ENCODE peak calls at places on chromosomes 16 and 17, in eight cellular contexts. One of them, this sample, is unnamed.

GRCh38 chr16:12609937-12610699 is 193.6 kb downstream of the CPPED1 start:
- DNase-seq in uterus: no peak
- DNase-seq in brain microvascular endothelial cell: peak
- DNase-seq in lower leg skin: no peak
- DNase-seq in fibroblast of lung: no peak
- DNase-seq in neural progenitor cell: no peak
- DNase-seq in GM12865: no peak
- DNase-seq in heart left ventricle: no peak
- DNase-seq in this sample: no peak

GRCh38 chr17:56717471-56717870 is 116.2 kb downstream of the C17orf67 start:
- DNase-seq in brain microvascular endothelial cell: no peak
- DNase-seq in uterus: no peak
- DNase-seq in GM12865: no peak
- DNase-seq in heart left ventricle: no peak
- DNase-seq in lower leg skin: no peak
- DNase-seq in neural progenitor cell: no peak
- DNase-seq in fibroblast of lung: no peak
- DNase-seq in this sample: no peak

GRCh38 chr16:19020689-19021088 is 37.0 kb downstream of the TMC7 start:
- DNase-seq in lower leg skin: no peak
- DNase-seq in heart left ventricle: no peak
- DNase-seq in neural progenitor cell: no peak
- DNase-seq in brain microvascular endothelial cell: no peak
- DNase-seq in fibroblast of lung: no peak
- DNase-seq in GM12865: no peak
- DNase-seq in uterus: no peak
- DNase-seq in this sample: no peak

GRCh38 chr16:10539256-10539655 is 41.1 kb downstream of the EMP2 start:
- DNase-seq in GM12865: no peak
- DNase-seq in neural progenitor cell: no peak
- DNase-seq in fibroblast of lung: no peak
- DNase-seq in lower leg skin: no peak
- DNase-seq in heart left ventricle: no peak
- DNase-seq in uterus: no peak
- DNase-seq in brain microvascular endothelial cell: no peak
- DNase-seq in this sample: no peak

GRCh38 chr16:70437017-70437581 is 1.8 kb downstream of the ST3GAL2 start:
- DNase-seq in lower leg skin: no peak
- DNase-seq in brain microvascular endothelial cell: peak
- DNase-seq in heart left ventricle: no peak
- DNase-seq in neural progenitor cell: peak
- DNase-seq in uterus: peak
- DNase-seq in GM12865: peak
- DNase-seq in fibroblast of lung: peak
- DNase-seq in this sample: peak

GRCh38 chr17:40312893-40313659 is 4.1 kb downstream of the RARA start:
- DNase-seq in lower leg skin: peak
- DNase-seq in fibroblast of lung: no peak
- DNase-seq in GM12865: no peak
- DNase-seq in neural progenitor cell: no peak
- DNase-seq in heart left ventricle: no peak
- DNase-seq in uterus: no peak
- DNase-seq in brain microvascular endothelial cell: no peak
- DNase-seq in this sample: no peak

GRCh38 chr17:16433514-16433913 is 18.1 kb downstream of the TRPV2 start:
- DNase-seq in uterus: no peak
- DNase-seq in fibroblast of lung: no peak
- DNase-seq in neural progenitor cell: no peak
- DNase-seq in heart left ventricle: no peak
- DNase-seq in brain microvascular endothelial cell: no peak
- DNase-seq in lower leg skin: no peak
- DNase-seq in GM12865: no peak
- DNase-seq in this sample: no peak

GRCh38 chr16:85754403-85754802 is 3.5 kb upstream of the C16orf74 start:
- DNase-seq in GM12865: peak
- DNase-seq in fibroblast of lung: no peak
- DNase-seq in heart left ventricle: no peak
- DNase-seq in neural progenitor cell: no peak
- DNase-seq in uterus: no peak
- DNase-seq in lower leg skin: no peak
- DNase-seq in brain microvascular endothelial cell: no peak
- DNase-seq in this sample: no peak

GRCh38 chr16:4266372-4266771 is 6.5 kb downstream of the TFAP4 start:
- DNase-seq in neural progenitor cell: no peak
- DNase-seq in fibroblast of lung: peak
- DNase-seq in GM12865: no peak
- DNase-seq in uterus: no peak
- DNase-seq in brain microvascular endothelial cell: no peak
- DNase-seq in lower leg skin: no peak
- DNase-seq in heart left ventricle: no peak
- DNase-seq in this sample: no peak

GRCh38 chr16:87540072-87540976 is 47.5 kb upstream of the ZCCHC14 start:
- DNase-seq in neural progenitor cell: no peak
- DNase-seq in lower leg skin: no peak
- DNase-seq in brain microvascular endothelial cell: no peak
- DNase-seq in fibroblast of lung: no peak
- DNase-seq in uterus: no peak
- DNase-seq in heart left ventricle: no peak
- DNase-seq in GM12865: no peak
- DNase-seq in this sample: no peak

GRCh38 chr16:87539113-87539512 is 46.3 kb upstream of the ZCCHC14 start:
- DNase-seq in neural progenitor cell: no peak
- DNase-seq in fibroblast of lung: no peak
- DNase-seq in GM12865: no peak
- DNase-seq in brain microvascular endothelial cell: no peak
- DNase-seq in lower leg skin: no peak
- DNase-seq in uterus: no peak
- DNase-seq in heart left ventricle: no peak
- DNase-seq in this sample: no peak

GRCh38 chr16:87542531-87543102 is 49.8 kb upstream of the ZCCHC14 start:
- DNase-seq in fibroblast of lung: no peak
- DNase-seq in brain microvascular endothelial cell: no peak
- DNase-seq in lower leg skin: no peak
- DNase-seq in GM12865: no peak
- DNase-seq in heart left ventricle: no peak
- DNase-seq in uterus: no peak
- DNase-seq in neural progenitor cell: no peak
- DNase-seq in this sample: no peak

GRCh38 chr16:87541882-87542234 is 49.0 kb upstream of the ZCCHC14 start:
- DNase-seq in neural progenitor cell: no peak
- DNase-seq in lower leg skin: no peak
- DNase-seq in fibroblast of lung: no peak
- DNase-seq in heart left ventricle: no peak
- DNase-seq in brain microvascular endothelial cell: peak
- DNase-seq in uterus: no peak
- DNase-seq in GM12865: no peak
- DNase-seq in this sample: no peak

DNA sequence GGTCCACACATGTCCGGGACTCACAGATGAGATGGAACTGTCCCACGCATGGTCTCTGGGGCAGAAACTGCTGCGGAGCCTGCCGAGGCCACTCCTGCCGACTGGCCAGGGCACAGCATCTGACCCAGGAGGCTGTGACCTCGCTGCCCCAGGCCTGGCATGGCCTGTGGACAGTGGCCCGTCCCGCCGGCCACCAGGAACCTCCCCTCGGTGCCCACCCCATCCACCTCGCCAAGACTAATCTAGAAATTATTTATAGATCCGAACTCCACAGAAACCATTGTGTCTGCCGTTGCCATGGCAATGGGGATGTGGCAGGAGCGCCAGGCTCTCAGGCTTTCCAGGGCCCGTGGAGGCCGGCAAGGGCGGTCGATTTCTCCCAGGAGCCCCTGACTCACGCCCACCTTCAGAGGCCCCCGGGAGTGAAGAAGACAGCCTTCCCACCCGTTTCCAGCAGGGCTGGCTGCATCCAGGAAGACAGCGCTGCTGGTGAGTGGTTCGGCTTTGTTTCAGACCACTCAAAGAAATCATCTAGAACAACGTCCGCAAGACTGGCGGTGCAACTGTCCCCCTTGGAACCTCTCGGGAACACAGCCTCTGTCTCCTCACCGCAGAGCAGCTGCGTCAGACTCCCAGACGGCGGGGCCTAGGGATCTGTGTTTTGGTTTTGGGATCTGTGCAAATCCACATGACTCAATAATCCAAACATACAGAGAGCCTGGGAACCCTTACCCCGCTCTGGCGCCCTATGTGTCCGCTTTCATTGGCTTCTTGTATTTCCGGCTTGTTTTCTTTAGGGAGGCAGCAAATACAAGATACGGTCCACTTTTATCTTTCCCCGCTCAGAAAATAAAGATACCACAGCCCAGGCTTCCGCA is 48.4 kb upstream of the ZCCHC14 start:
- DNase-seq in neural progenitor cell: peak
- DNase-seq in lower leg skin: no peak
- DNase-seq in brain microvascular endothelial cell: peak
- DNase-seq in GM12865: no peak
- DNase-seq in heart left ventricle: peak
- DNase-seq in fibroblast of lung: peak
- DNase-seq in uterus: no peak
- DNase-seq in this sample: peak
- H3K4me3 ChIP-seq in neural progenitor cell: no peak
- H3K4me3 ChIP-seq in lower leg skin: no peak
- H3K4me3 ChIP-seq in brain microvascular endothelial cell: peak
- H3K4me3 ChIP-seq in GM12865: no peak
- H3K4me3 ChIP-seq in heart left ventricle: peak
- H3K4me3 ChIP-seq in fibroblast of lung: peak
- H3K4me3 ChIP-seq in uterus: no peak
- H3K4me3 ChIP-seq in this sample: no peak

GRCh38 chr17:65633146-65633881 is 71.9 kb upstream of the AXIN2 start:
- DNase-seq in heart left ventricle: no peak
- DNase-seq in GM12865: no peak
- DNase-seq in lower leg skin: no peak
- DNase-seq in brain microvascular endothelial cell: no peak
- DNase-seq in neural progenitor cell: no peak
- DNase-seq in uterus: no peak
- DNase-seq in fibroblast of lung: no peak
- DNase-seq in this sample: no peak

GRCh38 chr17:65628637-65629036 is 67.2 kb upstream of the AXIN2 start:
- DNase-seq in brain microvascular endothelial cell: no peak
- DNase-seq in uterus: no peak
- DNase-seq in heart left ventricle: no peak
- DNase-seq in lower leg skin: no peak
- DNase-seq in GM12865: no peak
- DNase-seq in neural progenitor cell: no peak
- DNase-seq in fibroblast of lung: no peak
- DNase-seq in this sample: no peak

GRCh38 chr17:65629234-65629690 is 67.8 kb upstream of the AXIN2 start:
- DNase-seq in brain microvascular endothelial cell: no peak
- DNase-seq in GM12865: no peak
- DNase-seq in lower leg skin: peak
- DNase-seq in heart left ventricle: no peak
- DNase-seq in uterus: no peak
- DNase-seq in neural progenitor cell: no peak
- DNase-seq in fibroblast of lung: no peak
- DNase-seq in this sample: no peak

GRCh38 chr17:65627892-65628622 is 66.6 kb upstream of the AXIN2 start:
- DNase-seq in brain microvascular endothelial cell: peak
- DNase-seq in uterus: peak
- DNase-seq in heart left ventricle: no peak
- DNase-seq in lower leg skin: peak
- DNase-seq in fibroblast of lung: peak
- DNase-seq in GM12865: no peak
- DNase-seq in neural progenitor cell: no peak
- DNase-seq in this sample: peak

GRCh38 chr17:65630502-65630901 is 69.1 kb upstream of the AXIN2 start:
- DNase-seq in lower leg skin: peak
- DNase-seq in GM12865: no peak
- DNase-seq in fibroblast of lung: no peak
- DNase-seq in brain microvascular endothelial cell: no peak
- DNase-seq in heart left ventricle: no peak
- DNase-seq in uterus: no peak
- DNase-seq in neural progenitor cell: no peak
- DNase-seq in this sample: no peak
- H3K4me3 ChIP-seq in lower leg skin: no peak
- H3K4me3 ChIP-seq in GM12865: no peak
- H3K4me3 ChIP-seq in fibroblast of lung: no peak
- H3K4me3 ChIP-seq in brain microvascular endothelial cell: no peak
- H3K4me3 ChIP-seq in heart left ventricle: no peak
- H3K4me3 ChIP-seq in uterus: no peak
- H3K4me3 ChIP-seq in neural progenitor cell: no peak
- H3K4me3 ChIP-seq in this sample: no peak

DNA sequence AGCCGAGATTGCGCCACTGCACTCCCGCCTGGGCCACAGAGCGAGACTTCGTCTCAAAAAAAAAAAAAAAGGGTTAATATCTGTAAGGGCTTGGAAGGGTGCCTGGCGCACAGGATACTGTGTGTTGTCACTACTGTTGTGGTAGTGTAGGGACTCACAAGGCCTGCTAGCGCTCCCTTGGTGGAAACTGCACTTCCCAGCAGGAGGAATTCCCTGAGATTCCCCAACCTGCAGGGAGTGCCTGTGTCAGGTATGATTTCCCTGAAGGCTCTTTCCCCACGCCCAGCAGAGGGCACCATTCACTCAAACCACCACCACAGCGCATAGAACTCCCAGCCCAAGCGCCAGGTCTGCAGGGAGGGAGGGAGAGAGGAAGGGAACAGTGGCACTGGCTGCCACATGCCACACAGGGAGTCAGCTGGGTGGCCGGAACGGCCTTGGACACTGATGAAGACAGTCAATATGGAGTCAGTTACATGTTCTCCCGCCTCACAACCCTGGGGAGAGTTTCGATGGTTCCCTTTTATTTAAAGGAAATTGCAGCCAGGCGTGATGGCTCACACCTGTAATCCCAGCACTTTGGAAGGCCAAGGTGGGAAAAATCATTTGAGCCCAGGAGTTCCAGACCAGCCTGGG is 32.7 kb upstream of the CDH1 start:
- DNase-seq in brain microvascular endothelial cell: peak
- DNase-seq in neural progenitor cell: peak
- DNase-seq in uterus: peak
- DNase-seq in fibroblast of lung: peak
- DNase-seq in heart left ventricle: peak
- DNase-seq in lower leg skin: peak
- DNase-seq in GM12865: peak
- DNase-seq in this sample: no peak
- H3K4me3 ChIP-seq in brain microvascular endothelial cell: no peak
- H3K4me3 ChIP-seq in neural progenitor cell: no peak
- H3K4me3 ChIP-seq in uterus: no peak
- H3K4me3 ChIP-seq in fibroblast of lung: no peak
- H3K4me3 ChIP-seq in heart left ventricle: no peak
- H3K4me3 ChIP-seq in lower leg skin: no peak
- H3K4me3 ChIP-seq in GM12865: no peak
- H3K4me3 ChIP-seq in this sample: no peak

DNA sequence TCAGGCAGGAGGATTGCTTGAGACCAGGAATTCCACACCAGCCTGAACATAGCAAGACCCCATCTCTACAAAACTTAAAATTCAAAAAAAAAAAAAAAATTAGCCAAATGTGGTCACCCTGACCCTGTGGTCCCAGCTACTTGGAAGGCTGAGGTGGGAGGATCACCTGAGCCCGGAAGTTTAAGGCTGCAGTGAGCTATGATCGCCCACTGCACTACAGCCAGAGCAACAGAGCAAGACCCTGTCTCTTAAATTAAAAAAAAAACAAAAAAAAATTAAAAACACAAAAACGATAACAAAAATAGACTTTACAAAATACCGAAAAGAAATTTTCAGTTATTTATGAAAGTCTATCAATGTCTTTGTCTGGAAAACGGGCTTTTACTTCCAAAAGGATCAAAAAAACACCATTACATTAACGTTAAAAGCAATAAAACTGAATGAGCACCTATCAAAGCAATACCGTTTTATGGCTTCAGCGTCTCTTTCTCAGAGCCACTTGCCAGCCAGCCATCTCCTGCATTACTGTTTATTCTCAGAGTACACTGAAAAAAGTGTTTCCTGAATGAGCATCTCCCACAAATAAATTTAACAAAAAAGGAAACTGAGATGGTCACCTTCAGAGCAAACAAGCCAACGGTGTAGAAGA is 6.1 kb downstream of the USP7 start:
- DNase-seq in neural progenitor cell: no peak
- DNase-seq in heart left ventricle: no peak
- DNase-seq in uterus: no peak
- DNase-seq in brain microvascular endothelial cell: no peak
- DNase-seq in GM12865: no peak
- DNase-seq in fibroblast of lung: no peak
- DNase-seq in lower leg skin: no peak
- DNase-seq in this sample: no peak
- H3K4me3 ChIP-seq in neural progenitor cell: no peak
- H3K4me3 ChIP-seq in heart left ventricle: no peak
- H3K4me3 ChIP-seq in uterus: no peak
- H3K4me3 ChIP-seq in brain microvascular endothelial cell: no peak
- H3K4me3 ChIP-seq in GM12865: peak
- H3K4me3 ChIP-seq in fibroblast of lung: no peak
- H3K4me3 ChIP-seq in lower leg skin: no peak
- H3K4me3 ChIP-seq in this sample: no peak

This sample was measured in skeletal muscle cell.